ENCODE peak calls at places on chromosomes 6 and 20, in six cellular contexts. A is dorsolateral prefrontal cortex; O is CD4-positive, alpha-beta memory T cell; L is A549; R is effector memory CD4-positive, alpha-beta T cell; J is amniotic epithelial cell. X is an unnamed sample.

GRCh38 chr20:51326241-51326819 is 216.2 kb downstream of the NFATC2 start:
- DNase-seq in R (no peak), J (peak), O (peak), L (peak), A (no peak), X (peak)

GRCh38 chr6:42342011-42342553 is 109.6 kb downstream of the TRERF1 start:
- DNase-seq in R (no peak), L (no peak), J (no peak), O (no peak), A (no peak), X (no peak)

GRCh38 chr20:20824924-20825584 is 112.6 kb upstream of the RALGAPA2 start:
- DNase-seq in A (no peak), J (no peak), R (no peak), O (peak), L (peak), X (peak)

GRCh38 chr6:114108119-114109002 is 137.4 kb upstream of the HDAC2 start:
- DNase-seq in L (peak), A (peak), J (peak), R (no peak), O (no peak), X (no peak)

GRCh38 chr6:47061631-47062300 is 19.6 kb upstream of the ADGRF1 start:
- DNase-seq in A (no peak), O (no peak), R (no peak), J (peak), L (no peak), X (no peak)

GRCh38 chr6:152979116-152979515 is 3.7 kb downstream of the FBXO5 start:
- DNase-seq in R (no peak), J (no peak), A (no peak), L (no peak), O (no peak), X (no peak)

GRCh38 chr6:53526000-53526399 is 18.9 kb downstream of the GCLC start:
- DNase-seq in A (no peak), R (no peak), J (no peak), O (no peak), L (no peak), X (no peak)

GRCh38 chr20:41632896-41633295 is 14.7 kb upstream of the CHD6 start:
- DNase-seq in R (no peak), A (no peak), L (no peak), O (no peak), J (peak), X (no peak)

GRCh38 chr20:63126876-63127699 is 88.8 kb downstream of the YTHDF1 start:
- DNase-seq in R (no peak), J (no peak), O (no peak), L (no peak), A (peak), X (no peak)

GRCh38 chr6:36605102-36605501 is 10.9 kb downstream of the SRSF3 start:
- DNase-seq in R (no peak), A (no peak), O (no peak), J (no peak), L (no peak), X (no peak)

GRCh38 chr6:135008072-135008940 is 46.3 kb downstream of the HBS1L start:
- DNase-seq in L (no peak), R (no peak), A (no peak), J (no peak), O (no peak), X (no peak)

GRCh38 chr20:34951652-34952051 is 4.0 kb downstream of the GSS start:
- DNase-seq in J (no peak), A (no peak), L (no peak), O (no peak), R (no peak), X (no peak)

GRCh38 chr6:90484903-90485302 is 102.0 kb downstream of the MAP3K7 start:
- DNase-seq in R (no peak), L (no peak), O (no peak), J (no peak), A (peak), X (no peak)

GRCh38 chr6:44594471-44594870 is 207.0 kb downstream of the CDC5L start:
- DNase-seq in L (no peak), J (no peak), A (no peak), R (no peak), O (no peak), X (no peak)

GRCh38 chr6:123747515-123747914 is 56.1 kb upstream of the NKAIN2 start:
- DNase-seq in L (no peak), J (no peak), R (no peak), O (no peak), A (no peak), X (no peak)

GRCh38 chr6:97189767-97190166 is 93.2 kb downstream of the MMS22L start:
- DNase-seq in O (no peak), L (no peak), R (no peak), A (no peak), J (peak), X (no peak)

X was measured in activated T-cell treated with anti-CD3 and anti-CD28 coated beads, Interleukin-2, amount 50 U/mL, for 4 hours.